ENCODE peak calls at places on chromosomes 1 and 21, in six cellular contexts. R is fibroblast of lung, Y is hepatocyte, Q is HCT116, K is endothelial cell of umbilical vein, W is K562. U is an unnamed sample. For H3K4me1, the result is how much of the 10 kb centered on the place peaks cover.

GRCh38 chr1:34013136-34013535 is 149.3 kb downstream of the HMGB4 start:
- DNase-seq in R (no peak), Y (no peak), Q (no peak), K (no peak), W (no peak), U (no peak)

GRCh38 chr1:204573563-204573925 is 57.3 kb downstream of the MDM4 start:
- DNase-seq in R (no peak), Y (peak), Q (no peak), K (no peak), W (no peak), U (peak)

GRCh38 chr1:222813866-222814535 is 838 bp upstream of the DISP1 start:
- DNase-seq in R (peak), Y (no peak), Q (no peak), K (no peak), W (no peak), U (no peak)

GRCh38 chr1:226891346-226891745 is 20.9 kb downstream of the PSEN2 start:
- DNase-seq in R (no peak), Y (no peak), Q (no peak), K (no peak), W (no peak), U (no peak)

GRCh38 chr1:3419415-3420204 is 34.9 kb upstream of the ARHGEF16 start:
- DNase-seq in R (no peak), Y (no peak), Q (no peak), K (no peak), W (no peak), U (peak)

GRCh38 chr1:155254228-155254713 is 1.0 kb downstream of the ENTREP3 start:
- DNase-seq in R (no peak), Y (no peak), Q (no peak), K (no peak), W (no peak), U (no peak)

GRCh38 chr21:25837545-25838263 is 102.9 kb downstream of the GABPA start:
- DNase-seq in R (peak), Y (peak), Q (no peak), K (peak), W (no peak), U (peak)

GRCh38 chr1:55812281-55812680 is 597.1 kb upstream of the USP24 start:
- DNase-seq in R (peak), Y (no peak), Q (no peak), K (no peak), W (no peak), U (no peak)

GRCh38 chr1:183806086-183806485 is 1.2 kb downstream of the RGL1 start:
- DNase-seq in R (peak), Y (no peak), Q (no peak), K (peak), W (no peak), U (no peak)

GRCh38 chr1:209383422-209383821 is 200.1 kb upstream of the CAMK1G start:
- DNase-seq in R (no peak), Y (no peak), Q (no peak), K (no peak), W (no peak), U (peak)

GRCh38 chr1:172764378-172764777 is 105.5 kb downstream of the FASLG start:
- DNase-seq in R (no peak), Y (no peak), Q (no peak), K (peak), W (no peak), U (no peak)

DNA sequence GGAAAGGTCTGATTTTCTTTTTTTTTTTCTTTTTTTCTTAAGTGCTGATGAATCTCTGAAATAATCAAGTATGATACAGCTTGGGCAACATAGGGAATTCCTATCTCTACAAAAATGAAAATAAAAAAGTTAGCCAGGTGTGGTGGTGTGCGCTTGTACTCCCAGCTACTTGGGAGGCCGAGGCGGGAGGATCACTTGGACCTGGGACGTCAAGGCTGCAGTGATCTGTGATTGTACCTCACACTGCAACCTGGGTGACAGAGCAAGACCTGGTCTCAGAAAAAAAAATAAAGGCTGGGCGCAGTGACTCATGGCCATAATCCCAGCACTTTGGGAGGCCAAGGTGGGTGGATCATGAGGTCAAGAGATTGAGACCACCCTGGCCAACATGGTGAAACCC is 6.0 kb downstream of the TRAPPC10 start:
- DNase-seq in R (no peak), Y (no peak), Q (no peak), K (no peak), W (no peak), U (no peak)
- H3K4me1 ChIP-seq in R (under half), Y (under half), Q (under half), K (under half), W (half or more), U (under half)

GRCh38 chr21:43190544-43191340 is 21.9 kb downstream of the CRYAA start:
- DNase-seq in R (no peak), Y (no peak), Q (no peak), K (no peak), W (no peak), U (no peak)

GRCh38 chr21:43187715-43188114 is 18.9 kb downstream of the CRYAA start:
- DNase-seq in R (no peak), Y (no peak), Q (no peak), K (no peak), W (no peak), U (no peak)

GRCh38 chr21:43188181-43188580 is 19.4 kb downstream of the CRYAA start:
- DNase-seq in R (no peak), Y (no peak), Q (no peak), K (no peak), W (no peak), U (no peak)

GRCh38 chr21:43189936-43190335 is 21.1 kb downstream of the CRYAA start:
- DNase-seq in R (no peak), Y (no peak), Q (no peak), K (no peak), W (no peak), U (no peak)

GRCh38 chr21:43188712-43189151 is 19.9 kb downstream of the CRYAA start:
- DNase-seq in R (no peak), Y (no peak), Q (no peak), K (no peak), W (no peak), U (no peak)
- TF ChIP-seq EZH2 in R (no peak), Y (no peak), Q (no peak), K (no peak), W (no peak), U (no peak)

GRCh38 chr1:20551161-20551560 is 1.2 kb upstream of the FAM43B start:
- DNase-seq in R (no peak), Y (no peak), Q (no peak), K (no peak), W (no peak), U (no peak)
- H3K4me1 ChIP-seq in R (under half), Y (under half), Q (under half), K (under half), W (under half), U (under half)

DNA sequence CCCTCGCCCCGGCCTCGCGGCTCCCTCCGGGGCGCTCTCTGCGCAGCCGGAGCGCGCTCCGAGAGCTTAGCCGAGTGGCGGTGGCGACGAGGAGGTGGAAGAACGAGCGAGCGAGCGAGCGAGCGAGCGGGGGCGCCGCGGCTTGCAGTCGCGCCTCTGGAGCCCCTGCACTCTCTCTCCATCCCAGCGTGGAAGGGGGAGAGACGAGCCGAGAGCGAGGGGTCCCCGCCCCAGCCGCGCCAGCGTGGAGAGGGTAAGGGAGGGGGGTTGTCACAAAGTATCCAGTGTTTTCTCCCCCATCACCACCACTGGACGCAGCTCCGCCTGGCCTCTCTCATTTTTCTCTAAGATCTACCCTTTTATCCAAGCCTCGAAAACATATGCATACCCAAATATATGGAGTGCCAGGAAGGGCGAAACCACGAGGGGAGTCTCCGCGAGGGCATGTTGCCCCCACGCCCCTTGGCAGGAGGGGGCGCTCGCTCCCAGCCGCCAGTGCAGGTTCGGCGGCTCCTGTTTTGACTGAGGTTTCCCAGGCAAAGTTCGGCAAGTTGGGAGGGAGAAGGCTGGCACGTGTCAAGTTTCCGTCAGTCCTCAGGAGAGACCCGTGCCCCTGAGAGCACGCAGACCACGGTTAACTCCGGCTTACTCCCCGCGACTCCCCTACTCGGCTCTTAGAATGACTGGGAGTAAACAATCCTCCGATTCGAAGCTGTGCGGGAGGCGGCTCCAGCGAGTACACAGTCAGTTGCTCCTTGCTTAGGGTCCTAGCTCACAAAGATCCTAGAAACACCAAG is 569 bp upstream of the DAB1 start:
- DNase-seq in R (peak), Y (peak), Q (no peak), K (no peak), W (peak), U (no peak)
- TF ChIP-seq EZH2 in R (peak), Y (no peak), Q (no peak), K (no peak), W (no peak), U (peak)

GRCh38 chr1:31645274-31645568 is 545 bp upstream of the PEF1 start:
- DNase-seq in R (no peak), Y (no peak), Q (no peak), K (no peak), W (no peak), U (no peak)

GRCh38 chr1:31646259-31646960 is 1.7 kb upstream of the PEF1 start:
- DNase-seq in R (no peak), Y (no peak), Q (no peak), K (no peak), W (no peak), U (no peak)

GRCh38 chr1:31642897-31643296 is 1.8 kb downstream of the PEF1 start:
- DNase-seq in R (no peak), Y (no peak), Q (no peak), K (no peak), W (no peak), U (no peak)

GRCh38 chr1:31643976-31644559 is 608 bp downstream of the PEF1 start:
- DNase-seq in R (no peak), Y (no peak), Q (no peak), K (no peak), W (no peak), U (no peak)

DNA sequence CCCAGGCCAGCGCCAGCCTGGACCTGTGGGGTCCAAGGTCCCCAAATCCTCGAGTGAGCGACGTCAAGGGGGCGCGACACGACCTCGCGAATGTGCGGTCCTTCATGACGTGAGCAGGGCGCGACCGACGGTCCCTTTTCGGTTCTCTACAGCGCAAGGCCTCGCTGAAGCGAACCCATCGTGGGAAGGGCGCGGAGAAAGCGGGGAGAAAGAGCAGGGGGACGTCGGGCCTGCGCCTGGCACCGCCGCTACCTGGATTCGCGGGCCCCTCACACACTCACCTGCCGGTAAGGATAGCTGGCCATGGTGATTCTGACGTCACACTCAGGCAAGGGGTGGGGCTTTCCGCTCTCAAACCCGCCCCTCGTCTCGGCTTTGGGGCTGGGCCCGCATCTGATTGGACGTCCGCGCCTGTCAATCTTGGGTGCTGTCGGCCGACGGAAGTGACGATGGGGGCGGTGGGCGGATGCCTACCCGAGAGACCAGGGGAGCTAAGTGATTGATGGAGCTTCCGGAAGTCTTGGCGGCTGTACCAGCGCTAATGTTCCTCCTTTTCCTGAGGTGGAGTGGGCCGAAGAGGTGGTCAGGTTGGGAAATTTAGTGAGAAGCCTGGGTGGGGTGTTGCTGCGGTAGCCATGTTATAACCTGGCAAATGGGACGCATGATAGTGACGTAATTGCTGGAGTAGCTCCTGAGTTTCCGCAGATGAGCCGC is at the start of gene PEF1:
- DNase-seq in R (peak), Y (peak), Q (peak), K (peak), W (peak), U (peak)
- H3K4me1 ChIP-seq in R (under half), Y (under half), Q (under half), K (under half), W (under half), U (under half)

GRCh38 chr1:65006806-65007205 is 40.5 kb upstream of the JAK1 start:
- DNase-seq in R (no peak), Y (no peak), Q (no peak), K (no peak), W (no peak), U (no peak)

GRCh38 chr1:65002156-65002507 is 35.8 kb upstream of the JAK1 start:
- DNase-seq in R (no peak), Y (no peak), Q (no peak), K (peak), W (no peak), U (no peak)

GRCh38 chr1:65003316-65003664 is 36.9 kb upstream of the JAK1 start:
- DNase-seq in R (no peak), Y (no peak), Q (no peak), K (no peak), W (no peak), U (no peak)

GRCh38 chr1:65001238-65001792 is 35.0 kb upstream of the JAK1 start:
- DNase-seq in R (peak), Y (peak), Q (no peak), K (peak), W (peak), U (no peak)

GRCh38 chr1:65002508-65003315 is 36.4 kb upstream of the JAK1 start:
- DNase-seq in R (peak), Y (peak), Q (peak), K (peak), W (no peak), U (peak)
- TF ChIP-seq EZH2 in R (no peak), Y (no peak), Q (no peak), K (no peak), W (no peak), U (no peak)

U was measured in mammary epithelial cell.